ENCODE peak calls at places on chromosomes 16 and 17, in four cellular contexts. X, O, L and P are unnamed samples.

GRCh38 chr17:28367641-28368305 is 2.3 kb downstream of the VTN start:
- DNase-seq in X (no peak), L (no peak), O (no peak), P (no peak)

GRCh38 chr16:75106351-75107274 is 10.0 kb downstream of the LDHD start:
- DNase-seq in L (no peak), O (no peak), X (no peak), P (peak)

GRCh38 chr16:24848065-24848464 is 2.3 kb downstream of the SLC5A11 start:
- DNase-seq in X (no peak), L (no peak), O (no peak), P (peak)

GRCh38 chr16:28163699-28164584 is 47.8 kb downstream of the XPO6 start:
- DNase-seq in L (no peak), X (no peak), O (peak), P (no peak)

GRCh38 chr17:32323784-32324590 is 18.0 kb downstream of the C17orf75 start:
- DNase-seq in L (peak), O (no peak), X (no peak), P (no peak)

GRCh38 chr16:56352351-56353053 is 72.8 kb downstream of the AMFR start:
- DNase-seq in O (no peak), X (peak), L (no peak), P (no peak)

GRCh38 chr16:88700322-88700635 is 5.9 kb downstream of the RNF166 start:
- DNase-seq in L (no peak), O (no peak), X (no peak), P (no peak)

GRCh38 chr17:12727076-12727750 is 61.5 kb downstream of the MYOCD start:
- DNase-seq in L (no peak), X (no peak), O (no peak), P (peak)

GRCh38 chr16:68792465-68793324 is 50.6 kb upstream of the TANGO6 start:
- DNase-seq in X (no peak), O (no peak), L (no peak), P (peak)

GRCh38 chr17:48051706-48052486 is 3.7 kb downstream of the NFE2L1 start:
- DNase-seq in L (no peak), X (no peak), O (no peak), P (peak)

GRCh38 chr16:1706386-1707192 is 594 bp downstream of the MAPK8IP3 start:
- DNase-seq in O (peak), X (no peak), L (peak), P (no peak)

GRCh38 chr17:31147507-31148202 is 52.9 kb downstream of the NF1 start:
- DNase-seq in L (no peak), O (peak), X (no peak), P (peak)
- H3K27ac ChIP-seq in L (no peak), O (peak), X (no peak), P (peak)

GRCh38 chr17:10579270-10579669 is 29.8 kb upstream of the MYH2 start:
- DNase-seq in X (no peak), L (no peak), O (no peak), P (no peak)

DNA sequence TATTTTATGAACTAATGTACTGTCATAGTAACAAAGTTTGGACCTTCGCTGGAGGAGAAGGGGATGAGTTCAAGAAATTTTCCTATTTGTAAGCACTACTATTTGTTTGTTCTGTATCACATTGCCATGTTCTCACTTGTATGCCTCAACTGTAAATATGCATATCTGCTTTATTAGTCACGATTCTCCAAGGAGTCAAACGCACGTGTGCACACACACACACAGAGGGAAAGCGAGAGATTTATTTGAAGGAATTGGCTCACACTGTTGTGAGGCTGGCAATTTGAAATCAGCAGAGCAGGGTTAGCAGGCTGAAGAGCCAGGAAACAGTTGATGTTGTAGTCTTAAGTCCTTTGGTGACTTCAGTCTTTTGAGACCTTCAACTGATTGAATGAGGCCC is 24.9 kb upstream of the MYH2 start:
- DNase-seq in X (no peak), O (no peak), L (no peak), P (no peak)
- H3K27ac ChIP-seq in X (no peak), O (no peak), L (no peak), P (no peak)

GRCh38 chr17:78759969-78760352 is 22.1 kb downstream of the CYTH1 start:
- DNase-seq in X (no peak), L (no peak), O (no peak), P (no peak)
- H3K27ac ChIP-seq in X (no peak), L (peak), O (no peak), P (no peak)

DNA sequence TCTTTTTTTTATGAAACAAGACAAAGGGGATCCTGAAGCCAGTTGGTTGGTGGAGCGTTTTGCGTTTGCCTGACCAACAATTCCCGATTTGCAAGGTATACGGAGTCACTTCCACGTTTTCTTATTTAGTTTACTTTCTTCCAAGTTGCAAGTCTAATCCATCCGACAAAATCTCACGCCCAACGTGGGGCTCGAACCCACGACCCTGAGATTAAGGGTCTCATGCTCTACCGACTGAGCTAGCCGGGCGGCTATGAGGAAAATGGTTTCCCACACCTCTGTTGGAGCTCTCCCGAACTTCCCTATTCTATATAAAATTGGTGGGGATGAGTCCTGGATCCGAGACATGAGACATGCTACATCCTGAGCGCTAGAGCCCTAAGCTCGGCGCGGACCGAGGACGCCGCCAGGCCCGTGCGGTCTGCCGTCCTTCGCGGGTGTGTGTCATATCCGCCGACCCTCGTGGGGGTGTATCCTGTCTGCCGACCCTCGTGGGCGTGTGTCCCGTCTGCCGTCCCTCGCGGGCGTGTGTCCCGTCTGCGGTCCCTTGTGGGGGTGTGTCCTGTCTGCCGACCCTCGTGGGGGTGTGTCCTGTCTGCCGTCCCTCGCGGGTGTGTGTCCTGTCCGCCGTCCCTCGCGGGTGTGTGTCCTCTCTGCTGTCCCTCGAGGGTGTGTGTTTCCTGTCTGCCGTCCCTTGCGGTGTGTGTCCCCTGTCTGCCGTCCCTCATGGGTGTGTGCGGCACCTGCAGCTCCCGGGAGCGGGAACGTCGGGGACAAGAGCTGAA is 22.6 kb downstream of the ZNF213 start:
- DNase-seq in L (peak), X (peak), O (peak), P (peak)
- H3K27ac ChIP-seq in L (peak), X (peak), O (no peak), P (no peak)